ENCODE peak calls at places on chromosomes 16 and 17, in four cellular contexts. Y is body of pancreas, E is fibroblast of lung, V is hepatocyte. S is an unnamed sample.

GRCh38 chr16:18979936-18980335 is 3.8 kb upstream of the TMC7 start:
- DNase-seq in E (no peak), V (no peak), Y (peak), S (no peak)

GRCh38 chr16:19555938-19556778 is 655 bp downstream of the VPS35L start:
- DNase-seq in V (peak), E (peak), Y (no peak), S (peak)

GRCh38 chr16:46747777-46748651 is at the start of gene MYLK3:
- DNase-seq in Y (no peak), V (peak), E (no peak), S (peak)

GRCh38 chr17:75643033-75644017 is 10.1 kb downstream of the SMIM5 start:
- DNase-seq in E (no peak), V (no peak), Y (no peak), S (no peak)

GRCh38 chr16:56938664-56939513 is 6.9 kb downstream of the HERPUD1 start:
- DNase-seq in E (no peak), V (no peak), Y (no peak), S (no peak)

GRCh38 chr17:56478836-56479447 is 114.6 kb upstream of the NOG start:
- DNase-seq in Y (peak), V (peak), E (peak), S (peak)

GRCh38 chr16:27892879-27893278 is 170.6 kb downstream of the GSG1L start:
- DNase-seq in Y (no peak), E (no peak), V (no peak), S (peak)

GRCh38 chr16:68227850-68228553 is 7.9 kb downstream of the ESRP2 start:
- DNase-seq in E (no peak), V (no peak), Y (peak), S (no peak)

GRCh38 chr16:71364306-71364705 is 5.8 kb downstream of the CALB2 start:
- DNase-seq in Y (no peak), V (no peak), E (no peak), S (no peak)

GRCh38 chr17:18122991-18123753 is 14.6 kb downstream of the MYO15A start:
- DNase-seq in V (no peak), E (no peak), Y (no peak), S (no peak)

GRCh38 chr17:43360376-43360738 is 38.4 kb upstream of the ARL4D start:
- DNase-seq in Y (peak), V (peak), E (peak), S (peak)

GRCh38 chr16:52149003-52149402 is 397.9 kb downstream of the TOX3 start:
- DNase-seq in E (no peak), V (no peak), Y (no peak), S (no peak)

GRCh38 chr17:79779088-79779529 is 1.2 kb downstream of the CBX2 start:
- DNase-seq in E (no peak), V (peak), Y (no peak), S (peak)

GRCh38 chr17:58172369-58173071 is 5.7 kb downstream of the OR4D2 start:
- DNase-seq in Y (no peak), E (peak), V (no peak), S (peak)

GRCh38 chr16:2532494-2533141 is 1.4 kb upstream of the CEMP1 start:
- DNase-seq in Y (peak), V (peak), E (peak), S (peak)

GRCh38 chr16:84461504-84462295 is 42.8 kb downstream of the MEAK7 start:
- DNase-seq in Y (no peak), E (no peak), V (no peak), S (no peak)

GRCh38 chr17:57342963-57343589 is 86.8 kb downstream of the MSI2 start:
- DNase-seq in V (no peak), Y (no peak), E (no peak), S (no peak)

GRCh38 chr17:15490634-15491261 is 23.3 kb upstream of the CDRT4 start:
- DNase-seq in Y (peak), E (peak), V (peak), S (peak)

GRCh38 chr17:30155389-30155788 is 38.8 kb downstream of the NSRP1 start:
- DNase-seq in E (no peak), V (no peak), Y (no peak), S (no peak)

GRCh38 chr17:57921342-57921741 is 33.9 kb downstream of the CUEDC1 start:
- DNase-seq in E (peak), V (no peak), Y (no peak), S (peak)

GRCh38 chr16:59192551-59193199 is 458.6 kb upstream of the GOT2 start:
- DNase-seq in Y (no peak), V (peak), E (peak), S (peak)

GRCh38 chr17:40122944-40123810 is 1.4 kb downstream of the MSL1 start:
- DNase-seq in E (peak), Y (peak), V (peak), S (peak)

GRCh38 chr16:49663081-49664057 is 192.5 kb downstream of the ZNF423 start:
- DNase-seq in V (peak), Y (no peak), E (no peak), S (peak)

GRCh38 chr16:71288570-71288889 is 672 bp downstream of the CMTR2 start:
- DNase-seq in E (no peak), Y (no peak), V (peak), S (peak)

GRCh38 chr17:4501295-4501949 is 2.7 kb downstream of the SPNS2 start:
- DNase-seq in V (no peak), Y (no peak), E (no peak), S (no peak)

GRCh38 chr17:71302721-71303549 is 817.9 kb upstream of the SOX9 start:
- DNase-seq in V (no peak), Y (no peak), E (no peak), S (peak)

GRCh38 chr16:24670623-24671454 is 58.6 kb upstream of the TNRC6A start:
- DNase-seq in E (peak), Y (peak), V (peak), S (peak)

GRCh38 chr17:3924421-3925350 is 8.4 kb upstream of the P2RX1 start:
- DNase-seq in Y (no peak), V (no peak), E (peak), S (no peak)

GRCh38 chr16:72073831-72074230 is 10.8 kb downstream of the HPR start:
- DNase-seq in E (peak), Y (peak), V (no peak), S (peak)

GRCh38 chr17:75295220-75296158 is 6.3 kb upstream of the SLC25A19 start:
- DNase-seq in E (no peak), V (no peak), Y (no peak), S (no peak)

GRCh38 chr17:44416558-44417289 is 27.3 kb upstream of the ITGA2B start:
- DNase-seq in Y (no peak), E (no peak), V (no peak), S (no peak)

DNA sequence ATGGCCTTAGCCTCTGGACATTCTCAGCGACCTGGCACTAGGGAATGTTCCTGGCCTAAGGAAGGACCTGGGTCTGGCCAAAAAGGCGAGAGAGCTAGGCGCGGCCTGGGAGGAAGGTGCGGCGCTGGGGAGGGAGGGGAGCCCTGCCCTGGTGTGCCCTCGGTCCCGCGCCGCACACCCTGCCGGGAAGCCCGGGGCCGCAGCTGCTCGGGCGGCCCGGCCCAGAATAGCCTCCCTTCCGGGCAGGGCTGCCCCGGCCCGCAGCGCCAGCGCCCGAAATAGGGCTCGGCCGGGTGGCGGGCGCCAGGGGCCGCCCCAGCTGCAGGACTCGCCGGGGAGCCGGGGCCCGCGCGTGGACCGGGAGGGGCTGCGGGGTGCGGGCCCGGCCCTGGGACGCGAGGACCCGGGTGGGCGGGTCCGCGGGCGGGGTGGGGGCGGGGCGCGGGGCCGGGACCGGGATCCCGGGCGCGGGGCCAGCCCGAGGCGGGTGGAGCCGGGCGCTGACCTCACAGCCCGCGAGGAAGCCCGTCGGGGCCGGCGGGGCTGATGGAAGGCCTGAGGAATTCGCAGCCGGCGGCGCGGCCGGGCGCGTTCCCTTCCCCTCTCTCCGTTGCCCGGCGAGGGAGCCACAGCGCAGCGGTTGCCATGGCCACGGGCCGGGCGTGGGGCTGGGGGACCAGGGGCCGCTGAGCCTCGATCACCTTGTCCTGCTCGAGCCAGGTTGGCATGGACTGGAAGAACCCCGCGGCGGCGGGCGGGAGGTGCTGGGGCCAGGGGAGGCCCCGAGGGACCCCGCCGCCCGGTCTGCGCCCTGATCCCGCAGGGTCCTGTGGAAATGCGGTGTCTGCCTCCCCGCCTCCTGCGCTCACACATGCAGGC is 18.1 kb downstream of the SOCS3 start:
- DNase-seq in V (peak), E (peak), Y (peak), S (peak)
- TF ChIP-seq CTCF in V (no peak), E (no peak), Y (no peak), S (no peak)

DNA sequence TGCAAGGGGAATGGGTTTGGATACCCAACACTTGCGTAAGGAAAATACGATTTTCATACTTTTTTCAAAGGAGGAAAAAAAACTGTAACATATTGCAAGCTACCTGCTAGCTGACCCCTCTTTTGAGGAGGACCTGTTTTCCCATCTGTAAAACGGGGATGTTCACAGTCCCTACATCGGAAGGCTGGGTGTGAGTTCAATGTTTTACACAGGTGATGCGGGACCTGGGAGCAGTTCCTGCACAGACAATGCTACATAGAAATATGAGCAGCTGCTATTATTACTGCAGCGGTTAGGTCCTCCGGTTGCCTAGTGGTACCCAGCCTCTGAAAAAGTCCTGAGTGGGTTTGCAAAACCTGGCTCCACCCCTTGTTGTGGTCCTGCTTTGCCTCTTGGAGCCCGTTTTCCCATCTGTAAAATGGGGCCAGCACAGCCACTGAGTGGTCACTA is 3.5 kb downstream of the SOCS1 start:
- DNase-seq in V (no peak), Y (no peak), E (no peak), S (no peak)
- H3K4me3 ChIP-seq in V (no peak), Y (no peak), E (peak), S (no peak)

GRCh38 chr17:38773258-38773657 is 20.7 kb downstream of the PSMB3 start:
- DNase-seq in V (no peak), Y (no peak), E (no peak), S (no peak)
- TF ChIP-seq CTCF in V (no peak), Y (no peak), E (no peak), S (no peak)

DNA sequence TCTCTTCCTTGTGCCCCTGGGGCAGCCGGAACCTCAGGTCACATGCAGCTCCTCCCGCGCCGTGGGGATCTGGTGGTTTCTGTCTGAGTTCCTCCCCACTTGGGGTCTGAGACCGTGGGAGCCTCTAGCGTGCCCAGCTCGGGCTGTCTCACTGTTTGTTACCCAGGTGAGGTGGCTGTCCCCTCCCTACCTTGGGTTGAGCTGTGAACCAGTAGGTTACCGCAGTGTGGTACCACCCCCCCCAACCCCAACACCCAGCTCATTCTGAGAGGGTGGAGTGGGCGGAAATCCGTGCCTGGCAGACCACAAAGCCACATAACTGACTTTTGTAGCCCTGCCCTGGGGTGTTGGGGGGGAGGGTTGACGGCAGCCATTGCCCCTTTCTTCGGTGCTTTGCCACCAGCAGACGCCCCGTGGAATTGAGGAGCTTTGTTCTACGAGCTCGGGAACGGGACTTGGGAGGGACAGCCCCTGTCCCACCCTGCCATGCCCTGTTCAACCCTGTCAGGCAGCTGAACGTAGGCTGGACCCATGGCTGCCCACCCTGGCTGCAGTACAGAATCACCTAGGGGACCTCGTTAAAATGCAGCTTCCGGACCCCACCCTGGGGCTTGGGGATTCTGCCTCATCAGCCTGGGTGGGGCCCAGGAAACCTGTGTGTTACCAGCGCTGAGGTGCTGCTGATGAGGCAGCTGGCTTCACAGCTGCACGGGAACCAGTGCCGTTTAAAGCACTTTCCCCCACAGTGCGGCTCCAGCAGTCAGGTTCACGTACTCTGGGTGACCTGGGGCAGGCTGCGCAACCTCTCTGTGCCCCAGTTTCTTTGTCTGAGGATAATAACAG is 18.5 kb downstream of the RAP1GAP2 start:
- DNase-seq in V (no peak), E (no peak), Y (no peak), S (no peak)
- H3K4me3 ChIP-seq in V (no peak), E (no peak), Y (no peak), S (no peak)

DNA sequence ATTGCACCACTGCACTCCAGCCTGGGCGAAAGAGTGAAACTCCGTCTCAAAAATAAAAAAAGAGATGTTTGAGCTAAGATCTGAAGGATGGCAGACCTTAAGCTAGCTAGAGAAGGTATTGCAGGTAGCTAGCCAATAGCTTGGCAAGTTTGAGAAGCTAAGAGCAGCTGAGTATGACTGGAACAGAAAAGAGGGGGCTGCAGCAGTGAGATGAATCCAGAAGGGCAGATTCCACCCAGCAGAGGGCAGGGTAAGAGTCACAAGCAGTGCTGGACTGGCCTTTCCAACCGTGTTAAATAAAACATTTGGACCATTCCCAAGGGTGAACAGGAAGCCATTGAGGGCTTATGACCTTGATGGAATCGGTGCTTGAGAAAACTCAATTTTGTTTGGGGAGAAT is 5.7 kb upstream of the PHAF1 start:
- DNase-seq in Y (peak), E (peak), V (peak), S (peak)
- TF ChIP-seq CTCF in Y (peak), E (peak), V (peak), S (peak)

GRCh38 chr16:88973415-88974050 is 3.5 kb downstream of the CBFA2T3 start:
- DNase-seq in V (no peak), Y (no peak), E (no peak), S (no peak)
- H3K4me3 ChIP-seq in V (no peak), Y (no peak), E (no peak), S (no peak)

GRCh38 chr16:53404959-53405358 is 29.3 kb upstream of the RBL2 start:
- DNase-seq in E (peak), V (no peak), Y (no peak), S (peak)
- TF ChIP-seq CTCF in E (no peak), V (no peak), Y (no peak), S (peak)

DNA sequence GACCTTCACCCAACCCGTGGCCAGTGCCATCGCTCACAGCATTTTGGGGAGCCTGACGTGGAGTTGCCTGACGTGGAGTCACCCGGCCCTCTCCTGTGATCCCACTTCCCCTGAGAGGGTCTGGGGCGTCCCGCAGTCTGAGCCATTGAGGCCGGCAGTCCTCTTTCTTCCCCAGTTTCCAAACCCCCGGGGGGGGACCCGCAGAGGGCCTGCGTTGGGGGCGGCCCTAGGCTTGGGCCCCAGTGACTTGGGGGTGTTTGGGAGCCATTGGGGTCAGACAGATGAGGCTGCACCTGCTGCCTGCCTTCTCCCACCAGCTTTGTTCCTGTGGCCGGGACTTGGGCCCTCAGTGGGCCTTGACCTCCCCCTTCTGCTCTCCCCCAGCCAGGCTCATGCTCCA is 1.7 kb downstream of the RHOT2 start:
- DNase-seq in Y (no peak), E (no peak), V (no peak), S (no peak)
- H3K4me3 ChIP-seq in Y (no peak), E (no peak), V (no peak), S (peak)

DNA sequence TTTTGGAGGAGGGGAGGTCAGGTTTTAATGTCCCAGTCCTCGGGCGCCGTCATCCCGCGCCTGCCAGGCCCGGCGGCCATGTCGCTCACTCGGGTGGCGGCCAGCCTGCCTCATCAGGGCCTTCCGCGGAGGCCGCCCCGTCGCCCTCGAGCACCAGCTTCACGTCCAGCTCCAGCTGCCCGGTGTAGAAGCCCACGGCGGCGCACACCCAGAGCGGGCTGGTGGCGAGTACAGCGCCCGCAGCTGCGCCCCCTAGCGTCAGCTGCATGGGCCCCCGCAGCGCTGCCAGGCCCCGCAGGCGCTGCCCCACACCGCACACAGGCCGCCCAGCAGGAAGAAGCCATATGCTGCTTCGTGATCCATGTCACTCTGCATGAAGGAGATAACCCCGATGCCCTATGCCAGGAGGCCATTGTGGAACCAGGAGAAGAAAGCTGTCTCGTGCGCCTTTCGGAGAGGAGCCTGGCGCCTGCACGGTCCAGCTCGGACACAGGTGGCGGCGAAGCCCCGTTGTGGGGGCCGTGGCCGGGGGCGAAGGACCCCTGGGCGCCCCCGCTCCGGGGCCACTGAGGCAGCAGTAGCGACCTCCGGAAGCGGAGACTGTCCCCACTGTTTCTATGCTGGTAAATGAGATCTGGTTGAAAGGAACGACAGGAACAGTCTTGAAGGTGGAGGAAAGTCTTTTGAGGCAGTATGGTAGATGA is 9.6 kb downstream of the AP2B1 start:
- DNase-seq in E (no peak), Y (no peak), V (no peak), S (no peak)
- TF ChIP-seq CTCF in E (no peak), Y (no peak), V (no peak), S (no peak)

GRCh38 chr17:77323413-77324171 is 182.8 kb downstream of the SEC14L1 start:
- DNase-seq in E (peak), Y (no peak), V (peak), S (peak)
- H3K4me3 ChIP-seq in E (peak), Y (no peak), V (no peak), S (peak)

S was measured in choroid plexus epithelial cell.